ENCODE peak calls at places on chromosomes 3 and 15, in five cellular contexts. U is heart right ventricle, I is esophagus squamous epithelium, Z is aorta, T is OCI-LY7. H is an unnamed sample.

GRCh38 chr15:63111481-63111880 is 10.2 kb upstream of the LACTB start:
- DNase-seq in U (no peak), I (no peak), Z (no peak), T (no peak), H (no peak)

GRCh38 chr15:62365795-62366442 is 200.8 kb upstream of the C2CD4B start:
- DNase-seq in U (no peak), I (no peak), Z (no peak), T (no peak), H (no peak)

GRCh38 chr3:97763586-97764148 is 891 bp upstream of the ARL6 start:
- DNase-seq in U (no peak), I (no peak), Z (no peak), T (no peak), H (no peak)

GRCh38 chr15:83571820-83572707 is 81.9 kb upstream of the ADAMTSL3 start:
- DNase-seq in U (no peak), I (no peak), Z (no peak), T (peak; percentile 9), H (no peak)

GRCh38 chr3:15427981-15428380 is 583 bp downstream of the EAF1 start:
- DNase-seq in U (no peak), I (no peak), Z (no peak), T (no peak), H (no peak)

GRCh38 chr3:10142707-10143560 is 1.4 kb downstream of the VHL start:
- DNase-seq in U (no peak), I (no peak), Z (no peak), T (peak; percentile 37), H (no peak)

GRCh38 chr3:97689962-97690361 is 74.6 kb upstream of the ARL6 start:
- DNase-seq in U (no peak), I (no peak), Z (no peak), T (no peak), H (no peak)

GRCh38 chr3:177905173-177905894 is 630.9 kb upstream of the KCNMB2 start:
- DNase-seq in U (no peak), I (no peak), Z (no peak), T (no peak), H (no peak)

GRCh38 chr3:13657660-13658435 is 108.9 kb downstream of the FBLN2 start:
- DNase-seq in U (peak; percentile 34), I (no peak), Z (no peak), T (peak; percentile 50), H (peak; percentile 18)

GRCh38 chr3:116140100-116140689 is 305.1 kb downstream of the LSAMP start:
- DNase-seq in U (no peak), I (no peak), Z (no peak), T (peak; percentile 43), H (no peak)

GRCh38 chr15:28178290-28178689 is 79.2 kb upstream of the OCA2 start:
- DNase-seq in U (no peak), I (no peak), Z (no peak), T (no peak), H (no peak)

GRCh38 chr15:83127547-83128150 is 20.2 kb downstream of the TM6SF1 start:
- DNase-seq in U (no peak), I (no peak), Z (no peak), T (no peak), H (no peak)

GRCh38 chr15:31265871-31266711 is 60.5 kb upstream of the KLF13 start:
- DNase-seq in U (peak; percentile 34), I (no peak), Z (peak; percentile 66), T (peak; percentile 95), H (peak; percentile 57)

GRCh38 chr3:189983612-189984011 is 137.1 kb downstream of the P3H2 start:
- DNase-seq in U (no peak), I (no peak), Z (no peak), T (no peak), H (no peak)

DNA sequence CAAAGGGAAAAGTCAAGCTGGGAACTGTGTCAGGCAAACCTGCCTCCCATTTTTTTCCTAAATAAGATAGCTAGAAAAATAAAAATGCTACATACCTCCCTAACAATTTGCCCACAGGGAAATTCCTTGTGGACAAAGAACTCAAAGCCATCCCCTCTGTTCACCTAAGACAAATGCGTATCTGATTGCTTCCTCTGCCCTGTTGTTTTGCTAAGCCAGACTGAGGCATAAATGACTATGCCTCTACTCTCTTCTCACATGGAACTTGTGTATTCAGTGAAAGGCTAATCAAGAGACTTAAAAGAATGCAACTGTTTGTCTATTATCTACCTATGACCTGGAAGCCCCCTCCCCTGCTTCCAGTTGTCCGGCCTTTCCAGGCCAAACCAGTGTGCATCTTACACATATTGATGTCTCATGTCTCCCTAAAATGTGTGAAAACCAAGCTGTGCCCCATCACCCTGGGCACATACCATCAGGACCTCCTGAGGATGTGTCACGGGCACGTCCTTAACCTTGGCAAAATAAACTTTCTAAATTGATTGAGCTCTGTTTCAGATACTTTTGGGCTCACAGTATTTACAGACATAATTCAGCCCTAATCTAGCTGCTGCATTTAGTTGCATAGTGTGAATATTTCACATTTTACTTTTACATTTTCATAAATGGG is 15.8 kb downstream of the CHD2 start:
- DNase-seq in U (no peak), I (no peak), Z (no peak), T (no peak), H (no peak)
- H3K4me1 ChIP-seq in U (peaks cover 98% of the 10 kb centered on the region), I (peaks cover 100% of the 10 kb centered on the region), Z (peaks cover 17% of the 10 kb centered on the region), T (peaks cover 67% of the 10 kb centered on the region), H (peaks cover 44% of the 10 kb centered on the region)

DNA sequence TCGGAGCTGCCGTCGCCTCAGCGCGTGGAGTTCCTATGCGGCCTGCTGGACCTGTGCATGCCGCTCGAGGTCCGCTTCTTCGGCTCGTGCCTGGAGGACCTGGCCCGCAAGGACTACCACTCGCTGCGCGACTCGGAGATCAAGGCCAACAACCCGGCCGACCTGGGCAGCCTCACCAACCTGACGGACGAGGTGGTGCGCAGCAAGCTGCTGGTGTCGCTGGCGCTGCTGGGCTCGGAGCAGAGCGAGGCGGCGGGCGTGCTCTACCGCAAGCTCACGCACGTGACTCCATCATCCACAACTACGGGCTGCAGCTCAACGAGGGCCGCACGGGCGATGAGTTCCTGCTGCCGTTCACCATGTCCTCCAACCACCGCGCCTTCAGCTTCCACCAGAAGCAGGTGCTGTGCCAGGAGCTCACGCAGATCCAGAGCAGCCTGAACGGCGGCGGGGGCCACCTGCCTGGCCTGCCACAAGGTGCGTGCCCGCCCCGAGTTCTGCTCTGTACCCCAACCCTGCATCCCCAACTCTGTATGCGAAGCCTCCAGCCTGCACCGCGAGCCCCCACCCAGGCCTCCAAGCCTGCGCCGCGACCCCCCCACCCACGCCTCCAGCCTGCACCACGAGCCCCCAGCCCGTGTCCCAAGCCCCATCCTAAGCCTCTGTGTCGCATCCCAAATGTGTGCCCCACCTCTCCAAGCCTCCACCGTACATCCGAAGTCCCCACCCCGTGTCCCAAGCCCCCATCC is 178.2 kb downstream of the OR4M2 start:
- DNase-seq in U (no peak), I (no peak), Z (no peak), T (no peak), H (no peak)
- H3K9me3 ChIP-seq in U (no peaks in the 10 kb centered on the region), I (peaks cover 16% of the 10 kb centered on the region), Z (no peaks in the 10 kb centered on the region), T (no peaks in the 10 kb centered on the region), H (no peaks in the 10 kb centered on the region)

GRCh38 chr15:91865486-91865885 is 12.0 kb downstream of the SLCO3A1 start:
- DNase-seq in U (no peak), I (no peak), Z (no peak), T (no peak), H (no peak)

GRCh38 chr15:91865903-91866302 is 12.4 kb downstream of the SLCO3A1 start:
- DNase-seq in U (no peak), I (no peak), Z (no peak), T (no peak), H (no peak)

GRCh38 chr15:91866371-91866905 is 12.9 kb downstream of the SLCO3A1 start:
- DNase-seq in U (peak; percentile 28), I (no peak), Z (no peak), T (no peak), H (no peak)

GRCh38 chr15:91867581-91868026 is 14.1 kb downstream of the SLCO3A1 start:
- DNase-seq in U (peak; percentile 86), I (no peak), Z (peak; percentile 84), T (no peak), H (no peak)

GRCh38 chr15:91866971-91867372 is 13.5 kb downstream of the SLCO3A1 start:
- DNase-seq in U (peak; percentile 66), I (no peak), Z (peak; percentile 71), T (no peak), H (no peak)
- H3K27ac ChIP-seq in U (peak overlapping the region; percentile 81), I (peak overlapping the region; percentile 95), Z (peak overlapping the region; percentile 78), T (no peak overlapping the region), H (no peak overlapping the region)

GRCh38 chr15:60384526-60385127 is 13.2 kb downstream of the ANXA2 start:
- DNase-seq in U (no peak), I (no peak), Z (no peak), T (no peak), H (no peak)

GRCh38 chr15:60381148-60381788 is 16.5 kb downstream of the ANXA2 start:
- DNase-seq in U (no peak), I (no peak), Z (no peak), T (no peak), H (no peak)

GRCh38 chr15:60384052-60384451 is 13.7 kb downstream of the ANXA2 start:
- DNase-seq in U (no peak), I (no peak), Z (no peak), T (no peak), H (no peak)

GRCh38 chr15:60385620-60386552 is 11.9 kb downstream of the ANXA2 start:
- DNase-seq in U (no peak), I (no peak), Z (no peak), T (no peak), H (no peak)

GRCh38 chr15:60383008-60383694 is 14.6 kb downstream of the ANXA2 start:
- DNase-seq in U (no peak), I (no peak), Z (no peak), T (no peak), H (no peak)
- H3K4me1 ChIP-seq in U (peaks cover 75% of the 10 kb centered on the region), I (peaks cover 100% of the 10 kb centered on the region), Z (peaks cover 17% of the 10 kb centered on the region), T (no peaks in the 10 kb centered on the region), H (no peaks in the 10 kb centered on the region)

GRCh38 chr3:58691997-58692396 is 25.4 kb upstream of the FAM3D start:
- DNase-seq in U (no peak), I (no peak), Z (no peak), T (peak; percentile 59), H (no peak)

GRCh38 chr3:58692484-58692883 is 25.9 kb upstream of the FAM3D start:
- DNase-seq in U (no peak), I (no peak), Z (no peak), T (no peak), H (no peak)

GRCh38 chr3:58697552-58697951 is 31.0 kb upstream of the FAM3D start:
- DNase-seq in U (no peak), I (no peak), Z (no peak), T (no peak), H (no peak)

GRCh38 chr3:58696093-58696492 is 29.5 kb upstream of the FAM3D start:
- DNase-seq in U (no peak), I (no peak), Z (no peak), T (no peak), H (no peak)

GRCh38 chr3:58693929-58694850 is 27.6 kb upstream of the FAM3D start:
- DNase-seq in U (no peak), I (no peak), Z (no peak), T (no peak), H (no peak)
- H3K9me3 ChIP-seq in U (peaks cover 19% of the 10 kb centered on the region), I (peaks cover 6% of the 10 kb centered on the region), Z (peaks cover 1% of the 10 kb centered on the region), T (peaks cover 17% of the 10 kb centered on the region), H (peaks cover 4% of the 10 kb centered on the region)

H was measured in effector memory CD4-positive, alpha-beta T cell.